ENCODE peak calls at places on chromosomes 2 and 18, in four cellular contexts. S is amniotic epithelial cell, O is germinal center, G is astrocyte of the spinal cord. N is an unnamed sample.
A peak's percentile ranks its signal among the peaks of the same experiment; 100 is the strongest.

GRCh38 chr2:15546297-15547098 is 14.6 kb downstream of the NBAS start:
- DNase-seq in S (no peak), O (no peak), G (no peak), N (no peak)

GRCh38 chr18:47418746-47419145 is 167.3 kb upstream of the SKOR2 start:
- DNase-seq in S (peak; percentile 22), O (no peak), G (peak; percentile 19), N (peak; percentile 14)

GRCh38 chr2:12008425-12009061 is 262.1 kb downstream of the LPIN1 start:
- DNase-seq in S (peak; percentile 68), O (no peak), G (peak; percentile 71), N (peak; percentile 61)

GRCh38 chr2:9200634-9201015 is 6.0 kb upstream of the ASAP2 start:
- DNase-seq in S (no peak), O (no peak), G (no peak), N (no peak)

GRCh38 chr2:20221169-20221938 is 3.6 kb downstream of the SDC1 start:
- DNase-seq in S (peak; percentile 50), O (no peak), G (peak; percentile 42), N (peak; percentile 57)

GRCh38 chr2:5549061-5549601 is 143.1 kb upstream of the SOX11 start:
- DNase-seq in S (no peak), O (no peak), G (peak; percentile 85), N (no peak)

GRCh38 chr2:206915136-206915535 is 24.2 kb upstream of the CPO start:
- DNase-seq in S (peak; percentile 97), O (no peak), G (peak; percentile 93), N (peak; percentile 93)

GRCh38 chr18:48589797-48590519 is 51.1 kb downstream of the CTIF start:
- DNase-seq in S (no peak), O (no peak), G (no peak), N (no peak)

GRCh38 chr2:43623052-43623451 is 14.0 kb upstream of the PLEKHH2 start:
- DNase-seq in S (no peak), O (no peak), G (no peak), N (peak; percentile 57)